ENCODE peak calls at places on chromosomes 4 and X, in five cellular contexts. M is heart right ventricle, X is foreskin fibroblast, N is HCT116, G is GM20000. A is an unnamed sample.

GRCh38 chrX:68999351-68999750 is 165.9 kb downstream of the PJA1 start:
- DNase-seq in X (no peak), M (no peak), N (peak; percentile 18), G (no peak), A (no peak)

GRCh38 chrX:17278961-17279360 is 96.0 kb upstream of the NHS start:
- DNase-seq in X (no peak), G (no peak), N (no peak), M (no peak), A (no peak)

GRCh38 chr4:166252487-166253402 is 379.7 kb downstream of the TLL1 start:
- DNase-seq in N (peak; percentile 37), X (peak; percentile 1), G (peak; percentile 5), M (no peak), A (no peak)

GRCh38 chr4:132642196-132642817 is 506.8 kb upstream of the PCDH10 start:
- DNase-seq in N (peak; percentile 48), X (no peak), M (no peak), G (peak; percentile 27), A (peak; percentile 44)

GRCh38 chrX:43899878-43900815 is 17.9 kb upstream of the MAOB start:
- DNase-seq in G (no peak), N (no peak), X (no peak), M (no peak), A (no peak)

GRCh38 chr4:177339794-177340374 is 30.2 kb downstream of the NEIL3 start:
- DNase-seq in M (no peak), N (peak; percentile 4), X (peak; percentile 25), G (peak; percentile 29), A (no peak)

GRCh38 chr4:102493794-102494193 is 7.4 kb upstream of the NFKB1 start:
- DNase-seq in X (no peak), M (no peak), G (no peak), N (no peak), A (no peak)

GRCh38 chr4:38162240-38162784 is 202.1 kb downstream of the PTTG2 start:
- DNase-seq in N (peak; percentile 63), G (no peak), X (peak; percentile 87), M (no peak), A (no peak)

GRCh38 chrX:45803383-45803921 is 602.8 kb upstream of the DIPK2B start:
- DNase-seq in M (no peak), X (peak; percentile 85), G (no peak), N (peak; percentile 73), A (no peak)

GRCh38 chr4:123893746-123894095 is 497.1 kb downstream of the SPRY1 start:
- DNase-seq in N (no peak), G (no peak), M (no peak), X (peak; percentile 14), A (no peak)

GRCh38 chr4:87557348-87557747 is 28.2 kb upstream of the SPARCL1 start:
- DNase-seq in G (no peak), N (no peak), X (no peak), M (no peak), A (no peak)

GRCh38 chrX:49191033-49191871 is 5.1 kb upstream of the PRICKLE3 start:
- DNase-seq in M (peak; percentile 86), N (peak; percentile 99), G (peak; percentile 90), X (peak; percentile 98), A (peak; percentile 74)

GRCh38 chrX:49193542-49193964 is 6.4 kb downstream of the SYP start:
- DNase-seq in M (no peak), G (no peak), X (no peak), N (no peak), A (no peak)

GRCh38 chrX:49188468-49189076 is 2.4 kb upstream of the PRICKLE3 start:
- DNase-seq in M (no peak), G (no peak), N (no peak), X (no peak), A (no peak)

GRCh38 chrX:49190783-49191032 is 4.5 kb upstream of the PRICKLE3 start:
- DNase-seq in G (no peak), X (no peak), N (no peak), M (no peak), A (no peak)

GRCh38 chrX:49192722-49193328 is 6.7 kb upstream of the PRICKLE3 start:
- DNase-seq in N (no peak), M (no peak), X (no peak), G (peak; percentile 25), A (no peak)
- TF ChIP-seq CTCF in N (no peak), M (peak; percentile 63), X (peak; percentile 49), G (peak; percentile 42), A (peak; percentile 56)

DNA sequence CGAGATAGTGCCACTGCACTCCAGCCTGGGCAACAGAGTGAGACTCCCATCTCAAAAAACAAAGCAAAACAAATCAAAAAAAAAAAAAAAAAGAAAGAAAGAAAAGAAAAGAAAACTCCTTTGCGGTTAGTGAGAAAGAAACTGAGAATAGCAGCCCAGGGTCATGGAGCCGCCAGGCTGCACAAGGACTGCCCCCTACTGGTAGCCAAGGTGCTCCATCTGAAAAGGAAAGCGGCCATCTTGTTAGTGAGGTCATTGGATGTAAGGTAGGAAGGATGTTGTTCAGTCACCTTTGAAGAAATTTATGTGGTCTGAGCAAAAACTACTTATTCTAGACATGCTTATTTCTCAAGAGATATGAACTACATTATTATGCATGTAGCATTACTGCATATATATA is 660.6 kb upstream of the TENM3 start:
- DNase-seq in N (no peak), X (no peak), G (no peak), M (no peak), A (no peak)
- TF ChIP-seq CTCF in N (no peak), X (no peak), G (no peak), M (no peak), A (peak; percentile 28)

GRCh38 chr4:15162465-15163283 is 160.4 kb downstream of the CPEB2 start:
- DNase-seq in M (no peak), G (peak; percentile 46), X (no peak), N (no peak), A (no peak)
- TF ChIP-seq CTCF in M (peak; percentile 40), G (peak; percentile 25), X (peak; percentile 47), N (peak; percentile 39), A (no peak)

GRCh38 chr4:3724319-3725231 is 41.6 kb upstream of the ADRA2C start:
- DNase-seq in N (no peak), G (no peak), X (no peak), M (no peak), A (no peak)
- TF ChIP-seq CTCF in N (no peak), G (no peak), X (no peak), M (no peak), A (no peak)

GRCh38 chr4:122824616-122825015 is 2.0 kb upstream of the FGF2 start:
- DNase-seq in X (no peak), M (no peak), G (no peak), N (no peak), A (no peak)

GRCh38 chr4:122827899-122828601 is 1.4 kb downstream of the FGF2 start:
- DNase-seq in X (peak; percentile 48), N (no peak), G (peak; percentile 89), M (no peak), A (peak; percentile 24)

GRCh38 chr4:122826000-122826595 is 533 bp upstream of the FGF2 start:
- DNase-seq in M (no peak), N (no peak), X (no peak), G (no peak), A (no peak)

GRCh38 chr4:122827258-122827887 is 742 bp downstream of the FGF2 start:
- DNase-seq in N (no peak), X (peak; percentile 49), G (peak; percentile 83), M (peak; percentile 60), A (peak; percentile 49)

GRCh38 chr4:122826596-122827257 is at the start of gene FGF2:
- DNase-seq in N (no peak), X (peak; percentile 65), G (peak; percentile 73), M (peak; percentile 70), A (peak; percentile 60)
- TF ChIP-seq CTCF in N (no peak), X (no peak), G (no peak), M (no peak), A (no peak)

GRCh38 chrX:30181353-30181752 is 34.0 kb upstream of the MAGEB2 start:
- DNase-seq in N (no peak), M (no peak), G (peak; percentile 2), X (no peak), A (no peak)
- TF ChIP-seq CTCF in N (no peak), M (no peak), G (no peak), X (no peak), A (no peak)

A was measured in endothelial cell.